ENCODE peak calls at places on chromosomes 7 and 10, in seven cellular contexts. A is AG04450, B is IMR-90, F is upper lobe of right lung, R is astrocyte of the spinal cord, T is colonic mucosa, W is WERI-Rb-1. G is an unnamed sample.

GRCh38 chr10:130022501-130023299 is 58.6 kb upstream of the EBF3 start:
- DNase-seq in A (peak), B (peak), F (peak), R (peak), T (no peak), W (peak), G (peak)

GRCh38 chr10:112775347-112775746 is 174.7 kb upstream of the TCF7L2 start:
- DNase-seq in A (no peak), B (peak), F (no peak), R (no peak), T (no peak), W (no peak), G (no peak)

GRCh38 chr10:25130911-25131310 is 43.9 kb upstream of the GPR158 start:
- DNase-seq in A (no peak), B (peak), F (no peak), R (peak), T (no peak), W (no peak), G (no peak)

GRCh38 chr10:119253433-119254174 is 46.2 kb downstream of the GRK5 start:
- DNase-seq in A (peak), B (peak), F (no peak), R (peak), T (peak), W (peak), G (peak)

GRCh38 chr7:87456247-87456646 is 19.2 kb downstream of the ABCB4 start:
- DNase-seq in A (no peak), B (no peak), F (no peak), R (no peak), T (no peak), W (no peak), G (no peak)

GRCh38 chr10:126110434-126110833 is 214.1 kb downstream of the FANK1 start:
- DNase-seq in A (no peak), B (peak), F (no peak), R (peak), T (no peak), W (no peak), G (no peak)

GRCh38 chr7:80722596-80723141 is 84.2 kb downstream of the CD36 start:
- DNase-seq in A (peak), B (peak), F (peak), R (peak), T (no peak), W (no peak), G (peak)

GRCh38 chr10:132223156-132223590 is 36.4 kb downstream of the DPYSL4 start:
- DNase-seq in A (peak), B (peak), F (peak), R (peak), T (peak), W (peak), G (peak)

GRCh38 chr7:2803755-2804154 is 40.4 kb downstream of the GNA12 start:
- DNase-seq in A (no peak), B (no peak), F (peak), R (no peak), T (no peak), W (no peak), G (no peak)

GRCh38 chr10:99708428-99709010 is 23.4 kb downstream of the COX15 start:
- DNase-seq in A (no peak), B (peak), F (no peak), R (no peak), T (no peak), W (no peak), G (no peak)

GRCh38 chr10:89744021-89744420 is 42.6 kb downstream of the KIF20B start:
- DNase-seq in A (peak), B (peak), F (no peak), R (peak), T (no peak), W (no peak), G (peak)

GRCh38 chr10:46250898-46251856 is 35.6 kb upstream of the ANTXRL start:
- DNase-seq in A (no peak), B (no peak), F (no peak), R (no peak), T (peak), W (no peak), G (no peak)

GRCh38 chr10:22259280-22259679 is 41.5 kb upstream of the EBLN1 start:
- DNase-seq in A (no peak), B (no peak), F (no peak), R (no peak), T (no peak), W (peak), G (no peak)

GRCh38 chr7:115748123-115748738 is 282.3 kb downstream of the TFEC start:
- DNase-seq in A (no peak), B (peak), F (no peak), R (peak), T (no peak), W (peak), G (no peak)

GRCh38 chr10:29229258-29229705 is 59.6 kb upstream of the LYZL1 start:
- DNase-seq in A (no peak), B (no peak), F (no peak), R (no peak), T (no peak), W (no peak), G (no peak)

GRCh38 chr10:21069929-21070363 is 172.8 kb upstream of the NEBL start:
- DNase-seq in A (no peak), B (no peak), F (no peak), R (no peak), T (no peak), W (peak), G (no peak)

GRCh38 chr10:101709359-101710063 is 14.5 kb upstream of the FBXW4 start:
- DNase-seq in A (no peak), B (peak), F (no peak), R (peak), T (no peak), W (no peak), G (no peak)

GRCh38 chr10:75530337-75530736 is 98.9 kb downstream of the LRMDA start:
- DNase-seq in A (no peak), B (no peak), F (no peak), R (peak), T (no peak), W (no peak), G (no peak)

GRCh38 chr7:148650232-148650858 is 48.4 kb upstream of the CUL1 start:
- DNase-seq in A (peak), B (peak), F (no peak), R (peak), T (no peak), W (no peak), G (no peak)

GRCh38 chr7:127322351-127322750 is 69.6 kb upstream of the GRM8 start:
- DNase-seq in A (no peak), B (no peak), F (no peak), R (no peak), T (no peak), W (no peak), G (no peak)

GRCh38 chr7:12565873-12566272 is 4.6 kb upstream of the SCIN start:
- DNase-seq in A (no peak), B (no peak), F (no peak), R (no peak), T (no peak), W (no peak), G (no peak)

GRCh38 chr10:8722835-8723234 is 668.3 kb downstream of the GATA3 start:
- DNase-seq in A (no peak), B (no peak), F (no peak), R (no peak), T (no peak), W (no peak), G (no peak)

GRCh38 chr7:542935-543789 is 23.5 kb upstream of the PDGFA start:
- DNase-seq in A (peak), B (peak), F (no peak), R (peak), T (no peak), W (no peak), G (peak)

GRCh38 chr7:23276381-23276780 is 22.8 kb upstream of the MALSU1 start:
- DNase-seq in A (no peak), B (no peak), F (no peak), R (no peak), T (no peak), W (no peak), G (no peak)

GRCh38 chr10:58362026-58362799 is 23.0 kb upstream of the TFAM start:
- DNase-seq in A (no peak), B (peak), F (no peak), R (no peak), T (no peak), W (no peak), G (no peak)

GRCh38 chr7:127968547-127968946 is 62.7 kb downstream of the LRRC4 start:
- DNase-seq in A (no peak), B (no peak), F (no peak), R (no peak), T (no peak), W (no peak), G (no peak)

GRCh38 chr7:27166475-27167169 is 1.3 kb upstream of the HOXA9 start:
- DNase-seq in A (no peak), B (no peak), F (peak), R (no peak), T (no peak), W (no peak), G (no peak)

GRCh38 chr7:27168265-27168947 is 3.1 kb upstream of the HOXA9 start:
- DNase-seq in A (no peak), B (no peak), F (peak), R (no peak), T (peak), W (no peak), G (no peak)

GRCh38 chr7:27167170-27167505 is 1.8 kb upstream of the HOXA9 start:
- DNase-seq in A (no peak), B (no peak), F (peak), R (no peak), T (no peak), W (no peak), G (no peak)

GRCh38 chr7:27169658-27170493 is 4.2 kb downstream of the HOXA10 start:
- DNase-seq in A (no peak), B (no peak), F (peak), R (no peak), T (no peak), W (no peak), G (no peak)

GRCh38 chr7:27167916-27168264 is 2.6 kb upstream of the HOXA9 start:
- DNase-seq in A (no peak), B (no peak), F (no peak), R (no peak), T (no peak), W (no peak), G (no peak)
- H3K4me3 ChIP-seq in A (no peak), B (no peak), F (no peak), R (peak), T (peak), W (no peak), G (peak)

GRCh38 chr7:135509589-135509838 is 388 bp downstream of the CNOT4 start:
- DNase-seq in A (no peak), B (peak), F (no peak), R (no peak), T (no peak), W (no peak), G (no peak)

GRCh38 chr7:135509839-135510602 is at the start of gene CNOT4:
- DNase-seq in A (peak), B (peak), F (peak), R (peak), T (peak), W (peak), G (peak)

GRCh38 chr7:135512135-135512887 is 2.4 kb upstream of the CNOT4 start:
- DNase-seq in A (no peak), B (peak), F (no peak), R (peak), T (peak), W (peak), G (no peak)

GRCh38 chr7:135508853-135509588 is 881 bp downstream of the CNOT4 start:
- DNase-seq in A (no peak), B (peak), F (no peak), R (peak), T (peak), W (peak), G (no peak)

DNA sequence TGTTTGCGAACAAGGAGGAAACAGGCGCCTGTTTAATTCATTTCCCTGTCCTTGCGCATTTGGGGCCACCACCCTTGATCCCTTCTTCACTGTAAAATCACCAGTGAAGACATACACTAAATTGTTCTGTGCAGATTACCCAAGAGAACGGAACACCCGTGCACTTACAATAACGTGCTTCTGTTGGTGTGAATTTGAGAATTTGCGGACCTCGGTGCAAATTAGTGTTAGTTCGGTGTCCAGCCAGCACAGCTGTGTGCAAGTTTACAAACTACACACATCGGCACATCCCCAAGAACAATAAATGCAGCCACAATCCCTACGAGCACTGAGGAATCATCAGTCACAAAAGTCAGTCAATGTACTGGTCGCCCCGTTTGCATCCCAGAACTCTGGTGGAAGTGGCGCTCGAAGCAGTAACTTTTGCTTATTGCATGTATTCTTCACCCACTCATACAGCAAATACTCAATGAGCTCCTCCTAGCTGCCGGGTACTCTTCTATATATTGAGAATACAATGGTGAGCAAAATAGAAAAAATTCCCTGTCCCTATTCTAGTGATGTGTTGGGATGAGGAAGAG is 791 bp upstream of the CNOT4 start:
- DNase-seq in A (no peak), B (peak), F (no peak), R (peak), T (peak), W (no peak), G (no peak)
- TF ChIP-seq CTCF in A (peak), B (peak), F (no peak), R (peak), T (no peak), W (no peak), G (no peak)

DNA sequence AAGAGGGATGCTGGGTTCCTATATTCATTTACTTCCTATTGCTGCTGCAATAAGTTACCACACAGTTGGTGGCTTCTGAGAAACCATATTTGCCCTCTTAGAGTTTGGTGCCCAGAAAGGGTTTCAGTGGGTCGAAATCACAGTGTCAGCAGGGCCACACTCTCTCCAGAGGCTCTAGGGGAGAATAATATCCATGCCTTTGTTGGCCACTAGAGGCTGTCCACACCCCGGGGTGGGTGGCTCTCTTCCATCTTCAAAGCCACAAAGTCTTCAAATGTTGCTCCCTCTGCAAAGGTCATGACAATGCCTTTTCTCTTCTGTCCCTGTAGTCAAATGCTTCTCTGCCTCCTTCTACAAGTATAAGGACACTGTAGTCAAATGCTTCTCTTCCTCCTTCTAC is 989.4 kb downstream of the CCSER2 start:
- DNase-seq in A (no peak), B (no peak), F (no peak), R (no peak), T (no peak), W (peak), G (no peak)
- H3K4me3 ChIP-seq in A (no peak), B (no peak), F (no peak), R (no peak), T (no peak), W (no peak), G (no peak)

GRCh38 chr10:80204193-80204714 is 1.1 kb downstream of the ANXA11 start:
- DNase-seq in A (no peak), B (no peak), F (peak), R (peak), T (peak), W (no peak), G (no peak)

GRCh38 chr10:80203835-80204148 is 1.5 kb downstream of the ANXA11 start:
- DNase-seq in A (no peak), B (no peak), F (no peak), R (no peak), T (no peak), W (no peak), G (no peak)

GRCh38 chr10:80206277-80206655 is 929 bp upstream of the ANXA11 start:
- DNase-seq in A (no peak), B (no peak), F (no peak), R (no peak), T (no peak), W (no peak), G (no peak)

GRCh38 chr10:80204801-80205477 is 398 bp downstream of the ANXA11 start:
- DNase-seq in A (no peak), B (peak), F (peak), R (peak), T (peak), W (peak), G (no peak)

GRCh38 chr10:80205478-80206276 is at the start of gene ANXA11:
- DNase-seq in A (no peak), B (peak), F (peak), R (peak), T (peak), W (peak), G (no peak)
- TF ChIP-seq CTCF in A (no peak), B (no peak), F (no peak), R (no peak), T (no peak), W (no peak), G (no peak)

DNA sequence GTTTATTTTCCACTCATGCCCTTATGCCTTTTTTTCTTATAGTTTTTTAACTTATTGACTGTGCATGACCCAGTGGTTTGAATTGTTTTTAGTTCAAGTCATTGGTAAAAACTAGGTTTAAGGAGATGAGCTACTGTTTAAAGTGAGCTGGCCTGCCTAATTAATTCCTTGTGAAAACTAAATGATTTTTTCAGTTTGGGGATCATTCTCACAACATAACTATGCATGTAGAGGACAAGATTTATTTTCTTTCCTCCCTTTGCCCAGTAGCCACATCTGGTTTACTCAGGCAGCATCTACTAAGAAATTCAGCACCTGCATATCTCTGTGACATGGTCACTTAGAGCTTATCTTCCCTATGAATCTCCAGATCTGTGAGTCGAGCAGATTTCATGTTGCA is 1.7 kb downstream of the ADO start:
- DNase-seq in A (no peak), B (peak), F (no peak), R (no peak), T (no peak), W (no peak), G (no peak)
- H3K4me3 ChIP-seq in A (peak), B (peak), F (peak), R (peak), T (peak), W (peak), G (peak)

GRCh38 chr10:34791228-34791627 is 23.9 kb downstream of the PARD3 start:
- DNase-seq in A (no peak), B (no peak), F (no peak), R (no peak), T (no peak), W (no peak), G (no peak)

GRCh38 chr10:34789993-34790506 is 25.0 kb downstream of the PARD3 start:
- DNase-seq in A (no peak), B (no peak), F (no peak), R (no peak), T (peak), W (no peak), G (no peak)

GRCh38 chr10:34781709-34782108 is 33.4 kb downstream of the PARD3 start:
- DNase-seq in A (no peak), B (no peak), F (no peak), R (no peak), T (no peak), W (no peak), G (no peak)

GRCh38 chr10:34791947-34792346 is 23.1 kb downstream of the PARD3 start:
- DNase-seq in A (no peak), B (no peak), F (no peak), R (no peak), T (no peak), W (peak), G (no peak)

GRCh38 chr10:34786464-34786863 is 28.6 kb downstream of the PARD3 start:
- DNase-seq in A (no peak), B (peak), F (no peak), R (no peak), T (no peak), W (no peak), G (no peak)
- TF ChIP-seq CTCF in A (no peak), B (no peak), F (no peak), R (no peak), T (no peak), W (no peak), G (no peak)

GRCh38 chr7:20352573-20353304 is 22.0 kb downstream of the ITGB8 start:
- DNase-seq in A (no peak), B (peak), F (no peak), R (peak), T (no peak), W (no peak), G (no peak)

GRCh38 chr7:20350996-20351692 is 20.4 kb downstream of the ITGB8 start:
- DNase-seq in A (no peak), B (no peak), F (no peak), R (peak), T (no peak), W (no peak), G (no peak)

GRCh38 chr7:20350518-20350951 is 19.8 kb downstream of the ITGB8 start:
- DNase-seq in A (no peak), B (no peak), F (no peak), R (peak), T (peak), W (no peak), G (no peak)

GRCh38 chr7:20354825-20355466 is 24.2 kb downstream of the ITGB8 start:
- DNase-seq in A (no peak), B (no peak), F (no peak), R (no peak), T (no peak), W (no peak), G (no peak)

DNA sequence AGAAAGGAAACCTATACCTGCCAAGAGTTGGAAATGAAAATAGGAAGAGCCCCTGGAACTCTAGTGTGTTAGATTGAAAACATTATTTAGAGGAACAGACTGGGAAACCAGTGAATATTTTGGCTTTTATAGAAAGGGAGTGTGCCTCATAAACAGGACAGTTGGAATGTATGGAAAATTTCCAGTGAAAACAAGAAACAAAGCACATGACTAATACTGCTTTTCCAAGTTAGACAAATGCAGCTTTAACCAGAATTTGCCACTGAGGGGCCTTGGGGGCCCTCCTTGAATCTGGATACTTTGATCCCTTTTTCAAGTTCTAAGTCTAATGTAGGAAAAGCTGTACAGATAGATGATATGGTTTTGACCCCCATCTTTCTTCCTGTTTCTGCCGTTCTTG is 21.2 kb downstream of the ITGB8 start:
- DNase-seq in A (no peak), B (peak), F (no peak), R (peak), T (no peak), W (no peak), G (no peak)
- H3K4me3 ChIP-seq in A (no peak), B (no peak), F (no peak), R (no peak), T (no peak), W (no peak), G (no peak)

GRCh38 chr10:94349327-94349726 is 13.4 kb downstream of the NOC3L start:
- DNase-seq in A (no peak), B (no peak), F (no peak), R (no peak), T (no peak), W (no peak), G (no peak)
- TF ChIP-seq CTCF in A (no peak), B (no peak), F (no peak), R (peak), T (no peak), W (no peak), G (no peak)

DNA sequence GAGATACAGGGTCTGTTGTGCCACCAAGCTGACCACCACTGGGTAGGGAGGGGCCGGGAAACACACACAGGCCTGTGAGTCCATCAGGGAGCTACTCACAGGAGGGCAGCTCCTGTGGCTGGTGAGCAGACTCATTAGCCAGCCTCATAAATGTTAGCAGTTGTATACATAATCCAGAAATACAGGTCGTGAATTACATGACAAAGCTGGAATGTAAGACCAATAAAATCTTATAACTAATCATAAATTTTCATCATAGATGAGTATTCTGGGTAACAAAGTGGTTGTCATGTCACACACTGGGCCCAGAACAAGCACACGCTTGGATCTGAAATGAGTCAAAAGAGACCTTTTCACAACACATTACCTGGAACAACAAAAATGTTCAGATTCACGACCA is 642.6 kb upstream of the AUTS2 start:
- DNase-seq in A (no peak), B (no peak), F (no peak), R (no peak), T (no peak), W (no peak), G (no peak)
- H3K4me3 ChIP-seq in A (no peak), B (no peak), F (no peak), R (no peak), T (no peak), W (no peak), G (no peak)